ENCODE peak calls at places on chromosomes 16 and 17, in ten cellular contexts. C is AG10803, K is stomach, F is lower lobe of right lung, Y is A549, H is Calu3, B is cardiac fibroblast, Q is cardiac muscle cell, R is left lung, U is HL-60. A is an unnamed sample.

GRCh38 chr17:73293031-73293430 is 18.8 kb downstream of the CDC42EP4 start:
- DNase-seq in F (no peak), U (no peak), C (no peak), R (no peak), B (no peak), Y (no peak), H (peak), K (peak), Q (no peak), A (no peak)

GRCh38 chr17:43456661-43457361 is 27.0 kb upstream of the DHX8 start:
- DNase-seq in B (peak), C (peak), Y (no peak), R (peak), F (peak), Q (peak), U (peak), K (no peak), H (peak), A (no peak)

GRCh38 chr17:50423553-50424159 is 2.4 kb upstream of the ACSF2 start:
- DNase-seq in K (no peak), U (peak), Q (peak), C (peak), B (peak), H (peak), R (peak), Y (no peak), F (peak), A (no peak)

GRCh38 chr16:86882586-86883280 is 304.4 kb downstream of the FOXL1 start:
- DNase-seq in H (no peak), F (no peak), K (no peak), Y (no peak), C (peak), Q (peak), U (no peak), B (peak), R (no peak), A (no peak)

GRCh38 chr16:49588061-49588460 is 214.5 kb downstream of the C16orf78 start:
- DNase-seq in U (no peak), R (no peak), C (no peak), F (no peak), Y (no peak), K (peak), H (no peak), Q (no peak), B (no peak), A (no peak)

GRCh38 chr17:73503560-73503959 is 140.7 kb downstream of the SDK2 start:
- DNase-seq in Q (no peak), U (no peak), K (no peak), F (no peak), R (no peak), C (no peak), B (no peak), H (no peak), Y (no peak), A (no peak)

GRCh38 chr17:75754378-75755204 is 10.4 kb downstream of the GALK1 start:
- DNase-seq in B (no peak), F (no peak), H (no peak), C (no peak), Q (no peak), Y (no peak), K (no peak), R (no peak), U (no peak), A (no peak)

GRCh38 chr17:54172654-54173316 is 350.1 kb downstream of the KIF2B start:
- DNase-seq in U (no peak), K (no peak), C (peak), F (no peak), R (no peak), H (peak), Y (peak), Q (peak), B (peak), A (peak)

GRCh38 chr16:24540575-24541240 is 1.3 kb downstream of the RBBP6 start:
- DNase-seq in B (no peak), K (no peak), Q (peak), C (peak), Y (no peak), H (peak), F (no peak), U (no peak), R (no peak), A (no peak)

GRCh38 chr16:50671644-50672260 is 9.4 kb downstream of the SNX20 start:
- DNase-seq in R (no peak), Q (peak), C (no peak), H (peak), U (peak), Y (no peak), F (peak), K (no peak), B (peak), A (peak)

GRCh38 chr16:68344252-68344651 is 33.4 kb downstream of the PRMT7 start:
- DNase-seq in B (no peak), K (no peak), Q (no peak), U (no peak), Y (no peak), H (no peak), C (no peak), R (no peak), F (no peak), A (no peak)

GRCh38 chr17:43860077-43860725 is 13.2 kb downstream of the CD300LG start:
- DNase-seq in R (no peak), Q (peak), C (peak), F (no peak), K (no peak), H (no peak), Y (no peak), B (no peak), U (no peak), A (no peak)

GRCh38 chr17:9239260-9239820 is 218.0 kb downstream of the NTN1 start:
- DNase-seq in K (peak), U (no peak), Q (no peak), F (peak), C (no peak), B (no peak), R (no peak), Y (no peak), H (no peak), A (peak)

DNA sequence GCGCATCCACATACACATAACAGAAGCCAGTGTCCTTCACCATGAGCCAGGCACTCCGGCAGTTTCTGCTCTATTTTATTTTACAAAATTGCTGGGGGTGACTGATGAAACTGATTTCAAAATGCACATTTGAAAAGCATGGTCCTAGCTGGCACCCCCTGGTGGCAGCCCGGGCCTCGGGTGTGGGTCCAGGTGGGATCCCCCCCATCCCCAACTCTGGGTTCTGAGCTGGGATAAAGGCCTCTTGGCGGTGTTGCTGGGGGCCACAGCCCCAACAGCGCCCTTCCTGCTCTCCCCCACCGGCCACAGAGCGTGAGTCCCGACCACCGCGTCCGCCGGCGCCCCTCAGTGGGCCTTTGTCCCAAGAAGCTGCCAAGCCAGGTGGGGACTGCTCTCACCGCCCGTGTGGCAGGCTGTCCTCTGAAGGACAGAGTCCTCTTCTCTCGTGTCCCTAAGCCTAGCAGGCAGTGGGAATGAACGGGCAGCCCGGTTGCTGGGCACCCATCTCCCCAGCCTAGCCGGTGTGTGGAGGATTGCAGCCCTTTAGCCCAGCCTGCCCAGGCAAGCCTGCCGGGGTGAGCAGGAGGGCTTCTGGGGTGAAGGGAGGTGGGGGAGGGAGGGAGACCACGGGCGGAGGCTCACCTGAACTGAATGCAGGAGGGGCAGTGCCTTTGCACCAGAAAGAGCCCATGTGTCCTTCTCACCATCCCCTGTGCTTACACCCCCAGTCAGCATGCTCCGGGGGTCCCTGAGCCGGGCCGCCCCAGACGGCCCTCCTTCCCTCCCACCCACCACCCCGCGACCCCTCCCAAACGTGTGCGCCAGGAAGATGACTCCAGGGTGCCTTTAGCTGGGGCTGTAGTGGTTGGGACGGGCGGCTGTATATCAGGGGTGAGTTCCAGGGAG is 898 bp downstream of the SNAI3 start:
- DNase-seq in B (peak), R (no peak), Q (peak), H (peak), Y (peak), K (no peak), U (no peak), F (peak), C (peak), A (peak)
- TF ChIP-seq CTCF in B (peak), R (peak), Q (peak), H (peak), Y (peak), K (peak), U (peak), F (peak), C (peak), A (peak)

GRCh38 chr16:83911290-83911689 is 12.4 kb downstream of the MLYCD start:
- DNase-seq in B (no peak), C (no peak), H (no peak), R (no peak), Y (no peak), Q (no peak), F (no peak), U (no peak), K (no peak), A (no peak)
- TF ChIP-seq CTCF in B (no peak), C (no peak), H (no peak), R (no peak), Y (no peak), Q (no peak), F (no peak), U (no peak), K (no peak), A (no peak)

DNA sequence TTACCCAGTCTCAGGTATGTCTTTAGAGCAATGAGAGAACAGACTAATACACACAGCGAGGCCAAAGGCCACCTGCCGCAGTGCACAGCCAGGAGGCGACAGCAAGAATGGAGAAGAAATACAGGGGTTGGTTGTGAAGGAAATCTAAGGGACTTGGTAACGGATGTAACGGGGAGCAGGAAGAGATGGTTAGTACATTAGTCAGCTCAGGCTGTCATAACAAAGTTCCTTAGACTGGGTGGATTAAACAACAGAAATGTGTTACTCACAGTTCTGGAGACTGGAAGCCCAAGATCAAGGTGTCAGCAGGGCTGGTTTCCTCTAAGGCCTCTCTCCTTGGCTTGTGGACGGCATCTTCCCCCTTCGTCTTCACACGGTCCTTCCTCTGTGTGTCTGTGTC is 47.1 kb downstream of the TVP23C start:
- DNase-seq in U (no peak), H (no peak), Q (peak), R (no peak), F (no peak), Y (no peak), K (no peak), C (peak), B (peak), A (no peak)
- TF ChIP-seq CTCF in U (no peak), H (no peak), Q (no peak), R (no peak), F (no peak), Y (no peak), K (no peak), C (no peak), B (no peak), A (no peak)

GRCh38 chr17:48393271-48393670 is 36.7 kb downstream of the SKAP1 start:
- DNase-seq in Q (no peak), K (no peak), R (no peak), Y (no peak), B (no peak), C (peak), U (no peak), H (no peak), F (no peak), A (no peak)
- TF ChIP-seq CTCF in Q (no peak), K (no peak), R (no peak), Y (no peak), B (no peak), C (no peak), U (no peak), H (no peak), F (no peak), A (no peak)

A was measured in endothelial cell.